ENCODE peak calls at places on chromosomes 4 and X, in nine cellular contexts. A is heart left ventricle, J is WTC11, O is glutamatergic neuron, D is colonic mucosa, T is BJ, L is nephron progenitor cell, X is lower leg skin, E is MCF 10A. V is an unnamed sample.

GRCh38 chrX:118536687-118537461 is 41.3 kb downstream of the DOCK11 start:
- DNase-seq in A (no peak), J (peak), O (peak), D (no peak), T (no peak), L (peak), X (no peak), E (peak), V (peak)

GRCh38 chrX:45472968-45473367 is 272.3 kb upstream of the DIPK2B start:
- DNase-seq in A (no peak), J (no peak), O (no peak), D (no peak), T (peak), L (no peak), X (no peak), E (no peak), V (no peak)

GRCh38 chrX:148049441-148049840 is 68.3 kb downstream of the FMR1NB start:
- DNase-seq in A (no peak), J (no peak), O (no peak), D (no peak), T (no peak), L (peak), X (no peak), E (peak), V (peak)

GRCh38 chr4:52996261-52997131 is 134.4 kb downstream of the RASL11B start:
- DNase-seq in A (peak), J (no peak), O (no peak), D (no peak), T (no peak), L (no peak), X (no peak), E (no peak), V (no peak)

GRCh38 chr4:185518494-185518893 is 16.8 kb downstream of the PDLIM3 start:
- DNase-seq in A (no peak), J (no peak), O (no peak), D (no peak), T (no peak), L (no peak), X (no peak), E (no peak), V (no peak)

GRCh38 chr4:54227261-54228063 is 1.6 kb upstream of the PDGFRA start:
- DNase-seq in A (peak), J (peak), O (peak), D (no peak), T (no peak), L (peak), X (peak), E (no peak), V (no peak)

GRCh38 chrX:119672252-119672825 is 20.6 kb downstream of the SEPTIN6 start:
- DNase-seq in A (no peak), J (no peak), O (no peak), D (no peak), T (no peak), L (no peak), X (no peak), E (peak), V (peak)

GRCh38 chr4:164880489-164881262 is 3.7 kb downstream of the APELA start:
- DNase-seq in A (no peak), J (no peak), O (no peak), D (no peak), T (no peak), L (no peak), X (no peak), E (no peak), V (no peak)

GRCh38 chr4:13912436-13912835 is 284.9 kb upstream of the BOD1L1 start:
- DNase-seq in A (no peak), J (no peak), O (no peak), D (no peak), T (no peak), L (no peak), X (no peak), E (no peak), V (no peak)

GRCh38 chr4:44545781-44546180 is 97.2 kb upstream of the KCTD8 start:
- DNase-seq in A (no peak), J (no peak), O (no peak), D (no peak), T (no peak), L (no peak), X (no peak), E (no peak), V (no peak)

GRCh38 chr4:143420227-143420626 is 83.6 kb downstream of the GAB1 start:
- DNase-seq in A (no peak), J (no peak), O (no peak), D (no peak), T (no peak), L (no peak), X (no peak), E (no peak), V (no peak)

GRCh38 chrX:21781976-21782375 is 24.1 kb upstream of the SMPX start:
- DNase-seq in A (no peak), J (no peak), O (no peak), D (no peak), T (no peak), L (no peak), X (no peak), E (no peak), V (no peak)

GRCh38 chr4:88027611-88028608 is 20.5 kb downstream of the PKD2 start:
- DNase-seq in A (no peak), J (no peak), O (no peak), D (no peak), T (peak), L (no peak), X (no peak), E (peak), V (no peak)

GRCh38 chr4:37157403-37158167 is 87.0 kb upstream of the NWD2 start:
- DNase-seq in A (no peak), J (no peak), O (no peak), D (no peak), T (no peak), L (no peak), X (no peak), E (peak), V (no peak)

GRCh38 chrX:54066841-54067240 is 22.6 kb upstream of the PHF8 start:
- DNase-seq in A (no peak), J (no peak), O (no peak), D (no peak), T (no peak), L (no peak), X (no peak), E (peak), V (no peak)

GRCh38 chrX:84501798-84502628 is at the start of gene HDX:
- DNase-seq in A (peak), J (peak), O (peak), D (peak), T (peak), L (peak), X (peak), E (peak), V (peak)

GRCh38 chr4:54548831-54549460 is 108.8 kb upstream of the KIT start:
- DNase-seq in A (no peak), J (no peak), O (no peak), D (no peak), T (no peak), L (no peak), X (no peak), E (no peak), V (no peak)

GRCh38 chr4:165600959-165601674 is 222.3 kb downstream of the CPE start:
- DNase-seq in A (no peak), J (no peak), O (no peak), D (no peak), T (no peak), L (no peak), X (no peak), E (no peak), V (no peak)

GRCh38 chr4:3832536-3833220 is 66.5 kb downstream of the ADRA2C start:
- DNase-seq in A (no peak), J (no peak), O (no peak), D (no peak), T (no peak), L (no peak), X (no peak), E (no peak), V (no peak)

GRCh38 chrX:129480889-129481288 is 42.4 kb downstream of the SMARCA1 start:
- DNase-seq in A (no peak), J (no peak), O (no peak), D (no peak), T (no peak), L (no peak), X (no peak), E (no peak), V (no peak)

GRCh38 chrX:71565634-71566033 is 12.6 kb upstream of the GCNA start:
- DNase-seq in A (no peak), J (no peak), O (no peak), D (no peak), T (no peak), L (no peak), X (no peak), E (no peak), V (no peak)
- TF ChIP-seq CTCF in A (no peak), J (no peak), O (no peak), D (no peak), T (no peak), L (no peak), X (no peak), E (no peak), V (no peak)

GRCh38 chrX:117093319-117093718 is 630.5 kb upstream of the CT83 start:
- DNase-seq in A (no peak), J (no peak), O (no peak), D (no peak), T (no peak), L (no peak), X (no peak), E (no peak), V (no peak)
- TF ChIP-seq CTCF in A (no peak), J (no peak), O (no peak), D (no peak), T (no peak), L (no peak), X (no peak), E (no peak), V (no peak)

GRCh38 chr4:25058796-25059195 is 28.1 kb upstream of the LGI2 start:
- DNase-seq in A (no peak), J (no peak), O (no peak), D (no peak), T (no peak), L (no peak), X (no peak), E (no peak), V (no peak)
- TF ChIP-seq CTCF in A (no peak), J (no peak), O (no peak), D (no peak), T (no peak), L (no peak), X (no peak), E (no peak), V (no peak)

DNA sequence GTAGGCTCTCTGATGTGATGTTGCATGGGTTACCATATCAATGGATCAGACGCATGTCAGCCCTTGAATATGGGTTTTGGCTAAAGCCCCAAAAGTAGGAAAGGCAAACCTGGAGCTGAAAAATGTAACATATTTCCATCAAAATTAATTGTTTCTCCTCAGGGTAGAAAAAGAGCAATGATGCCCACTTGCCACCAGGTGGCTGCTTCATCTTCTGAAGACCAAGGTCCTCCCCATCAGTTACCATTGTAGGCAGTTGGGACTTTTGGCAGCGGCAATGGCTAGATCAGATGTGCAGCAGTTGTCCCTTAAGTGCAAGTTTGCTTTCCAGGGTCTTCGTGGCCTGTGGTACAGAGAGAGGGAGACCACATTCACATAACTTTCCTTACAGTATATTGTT is 118.2 kb downstream of the NAF1 start:
- DNase-seq in A (no peak), J (peak), O (peak), D (no peak), T (no peak), L (peak), X (no peak), E (peak), V (peak)
- TF ChIP-seq CTCF in A (peak), J (peak), O (peak), D (peak), T (peak), L (peak), X (no peak), E (peak), V (no peak)

GRCh38 chr4:40552536-40552935 is 77.1 kb downstream of the RBM47 start:
- DNase-seq in A (no peak), J (peak), O (no peak), D (peak), T (no peak), L (no peak), X (no peak), E (peak), V (no peak)

GRCh38 chr4:40553995-40554394 is 75.7 kb downstream of the RBM47 start:
- DNase-seq in A (peak), J (no peak), O (no peak), D (no peak), T (no peak), L (no peak), X (no peak), E (no peak), V (no peak)

GRCh38 chr4:40548256-40548655 is 81.4 kb downstream of the RBM47 start:
- DNase-seq in A (no peak), J (no peak), O (no peak), D (no peak), T (no peak), L (no peak), X (no peak), E (no peak), V (no peak)

GRCh38 chr4:40547446-40548132 is 82.1 kb downstream of the RBM47 start:
- DNase-seq in A (no peak), J (no peak), O (no peak), D (no peak), T (no peak), L (no peak), X (no peak), E (no peak), V (no peak)

GRCh38 chr4:40550900-40551546 is 78.6 kb downstream of the RBM47 start:
- DNase-seq in A (no peak), J (no peak), O (no peak), D (peak), T (no peak), L (no peak), X (no peak), E (peak), V (peak)
- TF ChIP-seq CTCF in A (peak), J (no peak), O (no peak), D (peak), T (peak), L (no peak), X (no peak), E (peak), V (no peak)

DNA sequence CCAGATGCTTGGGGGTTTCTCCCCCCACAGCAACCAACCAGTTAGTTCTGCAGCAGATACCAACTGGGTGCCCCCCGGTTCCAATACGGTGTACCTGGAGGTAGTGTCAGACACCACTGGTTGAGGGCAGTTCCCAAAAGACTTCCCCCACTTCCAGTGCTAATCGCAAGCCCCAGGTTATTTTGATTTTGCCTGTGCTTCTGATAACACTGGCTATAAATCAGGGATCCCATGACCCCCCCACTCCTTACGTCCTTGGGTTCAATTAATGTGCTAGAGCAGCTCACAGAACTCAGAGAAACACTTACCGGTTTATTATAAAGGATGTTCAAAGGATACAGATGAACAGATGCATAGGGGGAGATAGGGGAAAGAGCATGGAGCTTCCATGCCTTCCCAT is 5.5 kb downstream of the CLCN3 start:
- DNase-seq in A (no peak), J (no peak), O (no peak), D (no peak), T (no peak), L (no peak), X (no peak), E (no peak), V (no peak)
- TF ChIP-seq CTCF in A (no peak), J (no peak), O (no peak), D (no peak), T (no peak), L (no peak), X (no peak), E (no peak), V (no peak)

V was measured in Calu3.